ENCODE peak calls at places on chromosomes 16 and 17, in four cellular contexts. Z is uterus, I is HepG2, F is prostate gland. E is an unnamed sample.

GRCh38 chr16:49096191-49096945 is 185.3 kb downstream of the CBLN1 start:
- DNase-seq in Z (no peak), I (peak), F (no peak), E (no peak)

GRCh38 chr17:29138991-29139682 is 41.1 kb downstream of the MYO18A start:
- DNase-seq in Z (peak), I (no peak), F (no peak), E (peak)

GRCh38 chr16:4373356-4373908 is 1.8 kb downstream of the VASN start:
- DNase-seq in Z (peak), I (no peak), F (no peak), E (no peak)

GRCh38 chr16:56195151-56195550 is 3.9 kb downstream of the GNAO1 start:
- DNase-seq in Z (no peak), I (no peak), F (no peak), E (no peak)

GRCh38 chr16:58842156-58842555 is 108.0 kb upstream of the GOT2 start:
- DNase-seq in Z (no peak), I (no peak), F (no peak), E (no peak)

GRCh38 chr17:62724398-62725146 is 83.5 kb downstream of the MARCHF10 start:
- DNase-seq in Z (no peak), I (no peak), F (peak), E (no peak)

GRCh38 chr16:85072947-85073346 is 39.3 kb downstream of the CIBAR2 start:
- DNase-seq in Z (peak), I (no peak), F (no peak), E (no peak)

GRCh38 chr17:29776026-29776425 is 153.3 kb upstream of the CORO6 start:
- DNase-seq in Z (no peak), I (no peak), F (no peak), E (no peak)

GRCh38 chr17:27087935-27088766 is 205.8 kb upstream of the WSB1 start:
- DNase-seq in Z (no peak), I (no peak), F (no peak), E (no peak)

GRCh38 chr16:56190903-56191806 is at the start of gene GNAO1:
- DNase-seq in Z (peak), I (no peak), F (peak), E (peak)

GRCh38 chr17:57539528-57540301 is 205.4 kb downstream of the CCDC182 start:
- DNase-seq in Z (no peak), I (no peak), F (no peak), E (no peak)

GRCh38 chr16:55542459-55543082 is 23.9 kb upstream of the CAPNS2 start:
- DNase-seq in Z (no peak), I (no peak), F (no peak), E (no peak)

GRCh38 chr17:80901319-80901718 is 90.3 kb upstream of the CHMP6 start:
- DNase-seq in Z (no peak), I (no peak), F (no peak), E (no peak)

GRCh38 chr17:66306413-66306812 is 4.0 kb downstream of the PRKCA start:
- DNase-seq in Z (no peak), I (no peak), F (no peak), E (no peak)

GRCh38 chr17:81194225-81194760 is 28.3 kb upstream of the AATK start:
- DNase-seq in Z (no peak), I (no peak), F (no peak), E (no peak)

GRCh38 chr16:70676571-70677498 is 9.0 kb downstream of the MTSS2 start:
- DNase-seq in Z (no peak), I (no peak), F (no peak), E (no peak)

GRCh38 chr16:4411684-4412083 is 4.7 kb downstream of the CORO7 start:
- DNase-seq in Z (peak), I (no peak), F (no peak), E (peak)

GRCh38 chr17:11330871-11331270 is 89.9 kb downstream of the SHISA6 start:
- DNase-seq in Z (peak), I (no peak), F (no peak), E (peak)

GRCh38 chr16:68902376-68903345 is 59.3 kb downstream of the TANGO6 start:
- DNase-seq in Z (no peak), I (peak), F (peak), E (peak)

GRCh38 chr17:9239821-9240658 is 218.7 kb downstream of the NTN1 start:
- DNase-seq in Z (peak), I (no peak), F (peak), E (peak)

GRCh38 chr17:9241371-9241712 is 220.0 kb downstream of the NTN1 start:
- DNase-seq in Z (peak), I (no peak), F (no peak), E (peak)

GRCh38 chr17:9239260-9239820 is 218.0 kb downstream of the NTN1 start:
- DNase-seq in Z (no peak), I (no peak), F (no peak), E (no peak)

GRCh38 chr17:9241774-9242496 is 220.6 kb downstream of the NTN1 start:
- DNase-seq in Z (no peak), I (no peak), F (no peak), E (no peak)

GRCh38 chr17:9240659-9241370 is 219.5 kb downstream of the NTN1 start:
- DNase-seq in Z (peak), I (peak), F (peak), E (peak)
- TF ChIP-seq POLR2A in Z (peak), I (no peak), F (no peak), E (no peak)

GRCh38 chr16:3022208-3022696 is 1.5 kb downstream of the HCFC1R1 start:
- DNase-seq in Z (peak), I (peak), F (peak), E (peak)

GRCh38 chr16:3019594-3020246 is 448 bp upstream of the TNFRSF12A start:
- DNase-seq in Z (no peak), I (no peak), F (no peak), E (no peak)

GRCh38 chr16:3020247-3020603 is at the start of gene TNFRSF12A:
- DNase-seq in Z (peak), I (peak), F (peak), E (peak)

GRCh38 chr16:3021449-3022207 is 1.5 kb downstream of the TNFRSF12A start:
- DNase-seq in Z (peak), I (peak), F (peak), E (peak)

DNA sequence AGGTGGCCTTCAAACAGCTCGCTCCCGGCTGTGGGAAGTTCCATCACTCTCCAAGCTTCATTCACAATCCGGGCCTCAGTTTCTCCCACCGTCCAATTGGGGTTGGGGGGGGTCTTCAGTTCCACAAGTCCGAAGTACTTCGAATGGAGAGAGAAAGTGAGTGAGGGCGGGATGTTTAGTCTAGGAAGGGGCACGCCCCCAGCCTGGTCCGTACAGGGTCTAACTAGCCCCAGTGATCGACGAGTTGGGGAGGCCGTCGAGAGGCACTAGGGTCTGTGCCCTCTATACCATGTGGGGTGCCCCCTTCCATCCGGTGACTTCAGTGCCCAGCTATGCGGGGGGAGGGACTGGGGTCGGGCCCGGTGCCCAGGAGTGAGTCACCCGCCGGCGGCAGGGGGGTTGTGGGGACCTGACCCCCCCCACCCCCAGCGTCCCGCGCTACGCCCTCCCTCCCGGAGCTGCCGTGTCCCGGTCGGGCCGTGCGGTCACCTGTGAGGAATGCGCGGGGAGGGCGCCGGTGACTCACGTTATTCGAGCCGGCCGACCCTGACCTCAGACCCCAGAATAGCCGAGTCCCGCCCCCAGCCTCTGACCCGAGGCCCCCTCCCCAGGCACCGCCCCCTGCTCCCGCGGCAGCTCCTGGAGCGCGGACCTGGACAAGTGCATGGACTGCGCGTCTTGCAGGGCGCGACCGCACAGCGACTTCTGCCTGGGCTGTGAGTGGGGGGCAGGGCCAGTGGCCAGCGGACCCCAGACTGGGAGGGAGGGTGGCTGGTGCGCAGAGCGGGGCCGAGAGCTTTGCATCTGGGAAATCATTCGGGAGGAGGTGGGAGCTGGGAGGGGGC is 658 bp downstream of the TNFRSF12A start:
- DNase-seq in Z (peak), I (peak), F (peak), E (peak)
- TF ChIP-seq POLR2A in Z (no peak), I (peak), F (no peak), E (no peak)

GRCh38 chr17:75271955-75272847 is 1.2 kb upstream of the MIF4GD start:
- DNase-seq in Z (peak), I (no peak), F (peak), E (peak)
- TF ChIP-seq POLR2A in Z (no peak), I (no peak), F (no peak), E (no peak)

DNA sequence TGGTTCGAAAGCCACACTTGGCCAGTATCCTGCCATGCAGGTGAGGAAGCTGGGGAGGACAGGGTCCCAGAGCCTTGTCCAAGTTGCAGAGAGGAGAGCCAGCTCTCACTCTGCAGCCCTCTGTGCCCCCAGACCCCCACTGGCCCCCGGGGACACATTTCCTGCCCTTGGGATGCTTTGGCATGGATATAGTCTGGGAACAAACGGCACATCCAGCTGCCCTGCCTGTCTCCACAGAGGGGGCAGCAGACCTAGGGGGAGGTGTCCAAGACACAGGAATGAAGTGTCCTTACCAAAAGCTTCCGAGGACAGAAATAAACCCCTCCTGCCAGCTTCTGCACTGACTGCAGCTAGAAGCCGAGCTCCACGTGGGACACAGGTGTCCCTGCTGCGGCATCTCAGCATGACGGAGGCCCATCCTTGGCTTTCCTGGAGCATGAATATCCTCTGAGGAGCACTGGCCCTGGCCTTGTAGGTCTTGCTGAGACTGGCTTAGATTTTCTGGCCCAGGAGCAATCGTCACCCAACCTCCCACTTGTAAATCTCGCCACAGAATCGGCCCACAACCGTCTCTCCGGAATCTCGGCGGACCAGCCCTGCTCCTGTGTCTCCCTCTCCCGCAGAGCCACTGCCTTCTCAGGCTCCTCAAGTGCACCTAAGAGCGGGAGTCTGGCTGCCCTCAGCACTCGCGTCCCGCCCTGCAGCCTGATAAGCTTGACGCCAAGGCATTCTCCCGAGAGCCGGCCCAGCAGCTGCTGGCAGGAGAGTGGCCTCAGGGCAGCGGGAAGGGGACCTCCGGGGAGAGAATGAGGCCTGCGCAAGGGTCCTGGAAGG is 1.1 kb upstream of the CAPN15 start:
- DNase-seq in Z (no peak), I (no peak), F (no peak), E (peak)
- TF ChIP-seq POLR2A in Z (no peak), I (no peak), F (no peak), E (no peak)

DNA sequence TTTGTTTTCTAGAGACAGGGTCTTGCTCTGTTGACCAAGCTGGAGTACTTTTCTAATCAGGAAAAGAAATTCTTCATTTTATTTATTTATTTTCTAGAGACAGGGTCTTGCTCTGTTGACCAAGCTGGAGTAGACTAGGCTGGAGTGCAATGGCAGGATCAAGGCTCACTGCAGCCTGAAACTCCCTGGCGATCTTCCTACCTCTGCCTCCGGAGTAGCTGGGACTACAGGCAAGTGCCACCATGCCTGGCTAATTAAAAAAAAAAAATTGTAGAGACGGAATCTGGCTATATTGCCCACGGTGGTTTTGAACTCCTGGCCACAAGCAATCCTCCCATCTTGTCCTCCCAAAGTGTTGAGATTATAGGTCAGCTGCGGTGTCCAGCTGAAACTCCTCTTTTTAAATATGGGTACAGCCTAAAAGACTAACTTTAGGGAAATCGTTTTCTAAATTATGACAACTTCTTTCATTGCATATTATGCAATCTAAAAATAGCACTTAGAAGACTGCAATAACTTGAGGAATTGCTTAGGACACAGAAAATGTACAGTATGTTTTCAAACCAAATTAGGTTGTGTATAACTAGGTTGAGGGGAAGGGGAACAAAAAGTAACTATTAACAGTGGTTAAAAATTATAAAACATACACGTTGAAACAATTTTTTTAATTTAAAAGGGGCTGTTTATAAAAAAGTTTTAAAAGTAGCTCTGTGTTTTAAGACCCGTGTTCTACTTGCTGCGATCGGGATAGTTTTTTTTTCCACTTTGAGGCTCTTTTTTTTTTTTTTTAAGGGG is 4.8 kb downstream of the PRAC1 start:
- DNase-seq in Z (no peak), I (no peak), F (no peak), E (no peak)
- TF ChIP-seq POLR2A in Z (no peak), I (no peak), F (no peak), E (no peak)

GRCh38 chr16:370443-370842 is at the start of gene MRPL28:
- DNase-seq in Z (peak), I (peak), F (peak), E (peak)
- TF ChIP-seq POLR2A in Z (no peak), I (no peak), F (peak), E (no peak)

DNA sequence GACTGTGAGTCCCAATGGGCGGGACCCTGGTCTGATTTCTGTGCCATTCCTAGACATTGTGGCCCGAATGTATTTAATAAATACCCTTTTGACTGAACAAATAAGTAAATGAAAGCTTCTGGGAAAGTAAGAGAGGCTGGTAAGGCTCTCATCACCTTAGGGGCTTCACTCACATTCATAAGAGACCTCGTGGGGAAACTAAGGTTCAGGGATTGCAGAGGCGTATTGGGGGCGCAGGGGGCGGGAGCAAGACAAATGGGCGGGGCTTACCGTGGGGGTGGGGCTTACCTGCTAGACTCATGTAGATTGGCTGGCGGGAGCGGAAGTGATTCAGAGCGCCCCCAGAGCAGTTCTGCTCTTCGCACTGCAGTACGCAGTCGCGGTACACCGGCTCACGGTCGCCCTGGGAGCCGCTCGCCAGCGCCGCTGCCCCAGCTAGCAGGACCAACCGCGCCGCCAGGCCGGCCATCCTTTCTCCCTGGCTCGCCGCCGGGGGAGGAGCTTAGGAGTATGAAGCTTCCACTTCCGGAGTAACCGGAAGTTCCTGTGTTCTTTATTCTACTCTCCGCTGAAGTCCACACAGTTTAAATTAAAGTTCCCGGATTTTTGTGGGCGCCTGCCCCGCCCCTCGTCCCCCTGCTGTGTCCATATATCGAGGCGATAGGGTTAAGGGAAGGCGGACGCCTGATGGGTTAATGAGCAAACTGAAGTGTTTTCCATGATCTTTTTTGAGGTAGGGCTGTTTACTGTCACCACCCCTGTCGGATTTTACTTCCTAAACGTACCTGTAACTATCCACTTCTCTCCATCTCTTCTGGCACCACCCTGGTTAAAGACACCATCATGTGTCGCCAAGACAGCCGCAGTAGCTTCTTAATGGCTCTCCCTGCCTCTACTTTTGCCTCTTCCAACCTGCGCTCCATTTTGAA is at the start of gene PGAP3:
- DNase-seq in Z (peak), I (peak), F (peak), E (peak)
- TF ChIP-seq POLR2A in Z (peak), I (peak), F (peak), E (no peak)

GRCh38 chr16:3007059-3007956 is 5.4 kb upstream of the CLDN9 start:
- DNase-seq in Z (no peak), I (no peak), F (no peak), E (no peak)
- TF ChIP-seq POLR2A in Z (no peak), I (no peak), F (no peak), E (no peak)